ENCODE peak calls at places on chromosome 14, in ten cellular contexts. One of them, this sample, is unnamed.

GRCh38 chr14:101715209-101716076 is 46.1 kb upstream of the PPP2R5C start:
- DNase-seq in pancreas: no peak
- DNase-seq in Caco-2: no peak
- DNase-seq in psoas muscle: no peak
- DNase-seq in right lobe of liver: no peak
- DNase-seq in neural progenitor cell: no peak
- DNase-seq in omental fat pad: no peak
- DNase-seq in HepG2: no peak
- DNase-seq in cardiac fibroblast: no peak
- DNase-seq in GM13977: no peak
- DNase-seq in this sample: no peak

GRCh38 chr14:105852378-105853088 is 326.1 kb downstream of the TMEM121 start:
- DNase-seq in pancreas: peak
- DNase-seq in Caco-2: peak
- DNase-seq in psoas muscle: no peak
- DNase-seq in right lobe of liver: no peak
- DNase-seq in neural progenitor cell: no peak
- DNase-seq in omental fat pad: no peak
- DNase-seq in HepG2: no peak
- DNase-seq in cardiac fibroblast: no peak
- DNase-seq in GM13977: no peak
- DNase-seq in this sample: no peak

GRCh38 chr14:49946320-49947141 is 53.6 kb downstream of the ARF6 start:
- DNase-seq in pancreas: no peak
- DNase-seq in Caco-2: no peak
- DNase-seq in psoas muscle: no peak
- DNase-seq in right lobe of liver: no peak
- DNase-seq in neural progenitor cell: no peak
- DNase-seq in omental fat pad: no peak
- DNase-seq in HepG2: peak
- DNase-seq in cardiac fibroblast: peak
- DNase-seq in GM13977: no peak
- DNase-seq in this sample: no peak

GRCh38 chr14:54483073-54483745 is 5.6 kb downstream of the GMFB start:
- DNase-seq in pancreas: no peak
- DNase-seq in Caco-2: no peak
- DNase-seq in psoas muscle: no peak
- DNase-seq in right lobe of liver: no peak
- DNase-seq in neural progenitor cell: no peak
- DNase-seq in omental fat pad: no peak
- DNase-seq in HepG2: peak
- DNase-seq in cardiac fibroblast: no peak
- DNase-seq in GM13977: no peak
- DNase-seq in this sample: no peak

GRCh38 chr14:98580131-98580678 is 691.8 kb downstream of the BCL11B start:
- DNase-seq in pancreas: no peak
- DNase-seq in Caco-2: no peak
- DNase-seq in psoas muscle: no peak
- DNase-seq in right lobe of liver: no peak
- DNase-seq in neural progenitor cell: peak
- DNase-seq in omental fat pad: no peak
- DNase-seq in HepG2: no peak
- DNase-seq in cardiac fibroblast: no peak
- DNase-seq in GM13977: no peak
- DNase-seq in this sample: no peak

GRCh38 chr14:32047791-32048190 is 29.3 kb upstream of the ARHGAP5 start:
- DNase-seq in pancreas: no peak
- DNase-seq in Caco-2: no peak
- DNase-seq in psoas muscle: no peak
- DNase-seq in right lobe of liver: no peak
- DNase-seq in neural progenitor cell: no peak
- DNase-seq in omental fat pad: no peak
- DNase-seq in HepG2: no peak
- DNase-seq in cardiac fibroblast: no peak
- DNase-seq in GM13977: no peak
- DNase-seq in this sample: no peak

GRCh38 chr14:71714225-71714624 is 218.0 kb upstream of the RGS6 start:
- DNase-seq in pancreas: no peak
- DNase-seq in Caco-2: no peak
- DNase-seq in psoas muscle: no peak
- DNase-seq in right lobe of liver: no peak
- DNase-seq in neural progenitor cell: no peak
- DNase-seq in omental fat pad: no peak
- DNase-seq in HepG2: no peak
- DNase-seq in cardiac fibroblast: peak
- DNase-seq in GM13977: no peak
- DNase-seq in this sample: no peak

GRCh38 chr14:94769413-94770250 is at the start of gene GSC:
- DNase-seq in pancreas: peak
- DNase-seq in Caco-2: no peak
- DNase-seq in psoas muscle: peak
- DNase-seq in right lobe of liver: peak
- DNase-seq in neural progenitor cell: peak
- DNase-seq in omental fat pad: no peak
- DNase-seq in HepG2: no peak
- DNase-seq in cardiac fibroblast: peak
- DNase-seq in GM13977: no peak
- DNase-seq in this sample: peak

GRCh38 chr14:37697489-37698121 is 102.2 kb downstream of the TTC6 start:
- DNase-seq in pancreas: no peak
- DNase-seq in Caco-2: no peak
- DNase-seq in psoas muscle: no peak
- DNase-seq in right lobe of liver: no peak
- DNase-seq in neural progenitor cell: no peak
- DNase-seq in omental fat pad: no peak
- DNase-seq in HepG2: peak
- DNase-seq in cardiac fibroblast: peak
- DNase-seq in GM13977: no peak
- DNase-seq in this sample: no peak

GRCh38 chr14:95237121-95237876 is 80.0 kb upstream of the DICER1 start:
- DNase-seq in pancreas: no peak
- DNase-seq in Caco-2: no peak
- DNase-seq in psoas muscle: no peak
- DNase-seq in right lobe of liver: peak
- DNase-seq in neural progenitor cell: no peak
- DNase-seq in omental fat pad: no peak
- DNase-seq in HepG2: peak
- DNase-seq in cardiac fibroblast: no peak
- DNase-seq in GM13977: no peak
- DNase-seq in this sample: peak

GRCh38 chr14:101070540-101071492 is 167.3 kb upstream of the RTL1 start:
- DNase-seq in pancreas: peak
- DNase-seq in Caco-2: no peak
- DNase-seq in psoas muscle: no peak
- DNase-seq in right lobe of liver: no peak
- DNase-seq in neural progenitor cell: no peak
- DNase-seq in omental fat pad: peak
- DNase-seq in HepG2: no peak
- DNase-seq in cardiac fibroblast: no peak
- DNase-seq in GM13977: no peak
- DNase-seq in this sample: peak

GRCh38 chr14:52048641-52049204 is 20.1 kb downstream of the NID2 start:
- DNase-seq in pancreas: no peak
- DNase-seq in Caco-2: no peak
- DNase-seq in psoas muscle: peak
- DNase-seq in right lobe of liver: no peak
- DNase-seq in neural progenitor cell: no peak
- DNase-seq in omental fat pad: no peak
- DNase-seq in HepG2: no peak
- DNase-seq in cardiac fibroblast: peak
- DNase-seq in GM13977: no peak
- DNase-seq in this sample: peak

GRCh38 chr14:92914087-92914656 is 8.8 kb upstream of the CHGA start:
- DNase-seq in pancreas: peak
- DNase-seq in Caco-2: no peak
- DNase-seq in psoas muscle: no peak
- DNase-seq in right lobe of liver: no peak
- DNase-seq in neural progenitor cell: peak
- DNase-seq in omental fat pad: no peak
- DNase-seq in HepG2: peak
- DNase-seq in cardiac fibroblast: peak
- DNase-seq in GM13977: peak
- DNase-seq in this sample: no peak

GRCh38 chr14:92916201-92916600 is 6.7 kb upstream of the CHGA start:
- DNase-seq in pancreas: no peak
- DNase-seq in Caco-2: no peak
- DNase-seq in psoas muscle: no peak
- DNase-seq in right lobe of liver: no peak
- DNase-seq in neural progenitor cell: no peak
- DNase-seq in omental fat pad: no peak
- DNase-seq in HepG2: no peak
- DNase-seq in cardiac fibroblast: no peak
- DNase-seq in GM13977: no peak
- DNase-seq in this sample: no peak

GRCh38 chr14:92917041-92917940 is 5.7 kb upstream of the CHGA start:
- DNase-seq in pancreas: no peak
- DNase-seq in Caco-2: no peak
- DNase-seq in psoas muscle: no peak
- DNase-seq in right lobe of liver: no peak
- DNase-seq in neural progenitor cell: no peak
- DNase-seq in omental fat pad: no peak
- DNase-seq in HepG2: no peak
- DNase-seq in cardiac fibroblast: no peak
- DNase-seq in GM13977: no peak
- DNase-seq in this sample: no peak

GRCh38 chr14:92920001-92920400 is 2.9 kb upstream of the CHGA start:
- DNase-seq in pancreas: no peak
- DNase-seq in Caco-2: no peak
- DNase-seq in psoas muscle: no peak
- DNase-seq in right lobe of liver: no peak
- DNase-seq in neural progenitor cell: no peak
- DNase-seq in omental fat pad: no peak
- DNase-seq in HepG2: no peak
- DNase-seq in cardiac fibroblast: no peak
- DNase-seq in GM13977: no peak
- DNase-seq in this sample: no peak

GRCh38 chr14:92917956-92918355 is 5.0 kb upstream of the CHGA start:
- DNase-seq in pancreas: no peak
- DNase-seq in Caco-2: no peak
- DNase-seq in psoas muscle: no peak
- DNase-seq in right lobe of liver: no peak
- DNase-seq in neural progenitor cell: no peak
- DNase-seq in omental fat pad: no peak
- DNase-seq in HepG2: no peak
- DNase-seq in cardiac fibroblast: no peak
- DNase-seq in GM13977: no peak
- DNase-seq in this sample: no peak
- TF ChIP-seq CTCF in pancreas: no peak
- TF ChIP-seq CTCF in Caco-2: no peak
- TF ChIP-seq CTCF in psoas muscle: no peak
- TF ChIP-seq CTCF in right lobe of liver: no peak
- TF ChIP-seq CTCF in neural progenitor cell: no peak
- TF ChIP-seq CTCF in omental fat pad: no peak
- TF ChIP-seq CTCF in HepG2: no peak
- TF ChIP-seq CTCF in cardiac fibroblast: no peak
- TF ChIP-seq CTCF in GM13977: no peak
- TF ChIP-seq CTCF in this sample: no peak

DNA sequence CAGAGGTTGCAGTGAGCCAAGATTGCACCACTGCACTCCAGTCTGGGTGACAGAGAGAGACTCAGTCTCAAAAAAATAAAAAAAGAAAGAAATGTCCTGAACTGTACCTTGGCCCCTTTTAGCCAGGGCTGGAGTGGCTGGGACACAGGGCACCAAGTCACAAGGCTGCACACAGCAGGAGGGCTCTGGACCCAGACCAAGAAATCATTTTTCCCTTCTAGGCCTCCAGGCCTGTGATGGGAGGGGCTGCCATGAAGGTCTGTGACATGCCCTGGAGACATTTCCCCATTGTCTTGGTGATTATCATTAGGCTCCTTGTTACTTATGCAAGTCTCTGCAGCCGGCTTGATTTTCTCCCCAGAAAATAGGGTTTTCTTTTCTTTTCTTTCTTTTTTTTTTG is 5.1 kb upstream of the ACOT6 start:
- DNase-seq in pancreas: no peak
- DNase-seq in Caco-2: no peak
- DNase-seq in psoas muscle: no peak
- DNase-seq in right lobe of liver: no peak
- DNase-seq in neural progenitor cell: no peak
- DNase-seq in omental fat pad: no peak
- DNase-seq in HepG2: no peak
- DNase-seq in cardiac fibroblast: no peak
- DNase-seq in GM13977: no peak
- DNase-seq in this sample: no peak
- TF ChIP-seq CTCF in pancreas: no peak
- TF ChIP-seq CTCF in Caco-2: no peak
- TF ChIP-seq CTCF in psoas muscle: no peak
- TF ChIP-seq CTCF in right lobe of liver: no peak
- TF ChIP-seq CTCF in neural progenitor cell: no peak
- TF ChIP-seq CTCF in omental fat pad: no peak
- TF ChIP-seq CTCF in HepG2: no peak
- TF ChIP-seq CTCF in cardiac fibroblast: no peak
- TF ChIP-seq CTCF in GM13977: no peak
- TF ChIP-seq CTCF in this sample: no peak

GRCh38 chr14:36524874-36525745 is 5.1 kb upstream of the NKX2-1 start:
- DNase-seq in pancreas: peak
- DNase-seq in Caco-2: peak
- DNase-seq in psoas muscle: no peak
- DNase-seq in right lobe of liver: no peak
- DNase-seq in neural progenitor cell: peak
- DNase-seq in omental fat pad: no peak
- DNase-seq in HepG2: peak
- DNase-seq in cardiac fibroblast: no peak
- DNase-seq in GM13977: peak
- DNase-seq in this sample: no peak
- TF ChIP-seq CTCF in pancreas: peak
- TF ChIP-seq CTCF in Caco-2: peak
- TF ChIP-seq CTCF in psoas muscle: peak
- TF ChIP-seq CTCF in right lobe of liver: peak
- TF ChIP-seq CTCF in neural progenitor cell: peak
- TF ChIP-seq CTCF in omental fat pad: no peak
- TF ChIP-seq CTCF in HepG2: peak
- TF ChIP-seq CTCF in cardiac fibroblast: peak
- TF ChIP-seq CTCF in GM13977: peak
- TF ChIP-seq CTCF in this sample: peak

GRCh38 chr14:26526132-26526531 is 71.7 kb downstream of the NOVA1 start:
- DNase-seq in pancreas: no peak
- DNase-seq in Caco-2: no peak
- DNase-seq in psoas muscle: no peak
- DNase-seq in right lobe of liver: no peak
- DNase-seq in neural progenitor cell: no peak
- DNase-seq in omental fat pad: no peak
- DNase-seq in HepG2: no peak
- DNase-seq in cardiac fibroblast: peak
- DNase-seq in GM13977: no peak
- DNase-seq in this sample: no peak

GRCh38 chr14:26528415-26529182 is 69.2 kb downstream of the NOVA1 start:
- DNase-seq in pancreas: no peak
- DNase-seq in Caco-2: no peak
- DNase-seq in psoas muscle: peak
- DNase-seq in right lobe of liver: no peak
- DNase-seq in neural progenitor cell: no peak
- DNase-seq in omental fat pad: no peak
- DNase-seq in HepG2: no peak
- DNase-seq in cardiac fibroblast: peak
- DNase-seq in GM13977: no peak
- DNase-seq in this sample: no peak

GRCh38 chr14:26527095-26527494 is 70.7 kb downstream of the NOVA1 start:
- DNase-seq in pancreas: no peak
- DNase-seq in Caco-2: no peak
- DNase-seq in psoas muscle: no peak
- DNase-seq in right lobe of liver: no peak
- DNase-seq in neural progenitor cell: no peak
- DNase-seq in omental fat pad: no peak
- DNase-seq in HepG2: no peak
- DNase-seq in cardiac fibroblast: peak
- DNase-seq in GM13977: no peak
- DNase-seq in this sample: no peak

GRCh38 chr14:26531894-26532293 is 65.9 kb downstream of the NOVA1 start:
- DNase-seq in pancreas: no peak
- DNase-seq in Caco-2: no peak
- DNase-seq in psoas muscle: no peak
- DNase-seq in right lobe of liver: no peak
- DNase-seq in neural progenitor cell: no peak
- DNase-seq in omental fat pad: no peak
- DNase-seq in HepG2: peak
- DNase-seq in cardiac fibroblast: peak
- DNase-seq in GM13977: no peak
- DNase-seq in this sample: no peak
- TF ChIP-seq CTCF in pancreas: no peak
- TF ChIP-seq CTCF in Caco-2: peak
- TF ChIP-seq CTCF in psoas muscle: no peak
- TF ChIP-seq CTCF in right lobe of liver: no peak
- TF ChIP-seq CTCF in neural progenitor cell: no peak
- TF ChIP-seq CTCF in omental fat pad: no peak
- TF ChIP-seq CTCF in HepG2: no peak
- TF ChIP-seq CTCF in cardiac fibroblast: peak
- TF ChIP-seq CTCF in GM13977: no peak
- TF ChIP-seq CTCF in this sample: no peak

This sample was measured in tibial nerve.